ENCODE peak calls at places on chromosomes 12 and 14, in nine cellular contexts. O is GM23338, S is GM12892, P is prostate gland, E is esophagus muscularis mucosa, L is HCT116, Z is GM12891, Q is K562, N is breast epithelium. K is an unnamed sample.

GRCh38 chr14:101628471-101628966 is 67.2 kb downstream of the DIO3 start:
- DNase-seq in O (peak), S (peak), P (peak), E (no peak), L (peak), Z (peak), Q (peak), N (peak), K (peak)

GRCh38 chr12:34605955-34606748 is 583.9 kb downstream of the ALG10 start:
- DNase-seq in O (no peak), S (no peak), P (no peak), E (peak), L (no peak), Z (no peak), Q (peak), N (no peak), K (no peak)

GRCh38 chr12:7100239-7100638 is 8.0 kb upstream of the C1R start:
- DNase-seq in O (no peak), S (no peak), P (no peak), E (no peak), L (no peak), Z (no peak), Q (no peak), N (no peak), K (no peak)

GRCh38 chr12:22974865-22975264 is 349.9 kb downstream of the ETNK1 start:
- DNase-seq in O (no peak), S (no peak), P (no peak), E (no peak), L (peak), Z (no peak), Q (no peak), N (no peak), K (no peak)

GRCh38 chr12:2833810-2834209 is 1.0 kb downstream of the NRIP2 start:
- DNase-seq in O (no peak), S (no peak), P (no peak), E (no peak), L (no peak), Z (no peak), Q (no peak), N (no peak), K (no peak)

GRCh38 chr12:6826734-6827436 is 1.3 kb upstream of the P3H3 start:
- DNase-seq in O (no peak), S (no peak), P (no peak), E (no peak), L (no peak), Z (no peak), Q (no peak), N (no peak), K (no peak)

GRCh38 chr14:60170948-60171347 is 5.8 kb upstream of the DHRS7 start:
- DNase-seq in O (no peak), S (no peak), P (no peak), E (no peak), L (no peak), Z (no peak), Q (no peak), N (no peak), K (no peak)

GRCh38 chr12:68078737-68079136 is 80.8 kb downstream of the IFNG start:
- DNase-seq in O (no peak), S (no peak), P (no peak), E (no peak), L (no peak), Z (no peak), Q (no peak), N (no peak), K (no peak)

GRCh38 chr12:117367006-117367638 is 5.7 kb upstream of the NOS1 start:
- DNase-seq in O (peak), S (peak), P (peak), E (no peak), L (peak), Z (peak), Q (peak), N (peak), K (peak)

GRCh38 chr12:82652071-82652470 is 34.6 kb upstream of the TMTC2 start:
- DNase-seq in O (no peak), S (no peak), P (no peak), E (no peak), L (no peak), Z (no peak), Q (no peak), N (no peak), K (no peak)

GRCh38 chr12:82647853-82648252 is 38.9 kb upstream of the TMTC2 start:
- DNase-seq in O (no peak), S (no peak), P (no peak), E (no peak), L (no peak), Z (no peak), Q (no peak), N (no peak), K (no peak)

GRCh38 chr12:82651489-82651888 is 35.2 kb upstream of the TMTC2 start:
- DNase-seq in O (no peak), S (no peak), P (no peak), E (no peak), L (peak), Z (no peak), Q (no peak), N (no peak), K (no peak)

GRCh38 chr12:82648510-82648909 is 38.2 kb upstream of the TMTC2 start:
- DNase-seq in O (no peak), S (no peak), P (no peak), E (no peak), L (no peak), Z (no peak), Q (no peak), N (no peak), K (no peak)

GRCh38 chr12:82650627-82651337 is 35.9 kb upstream of the TMTC2 start:
- DNase-seq in O (no peak), S (no peak), P (no peak), E (no peak), L (peak), Z (no peak), Q (no peak), N (no peak), K (peak)
- TF ChIP-seq POLR2AphosphoS5 in O (no peak), S (no peak), P (no peak), E (peak), L (peak), Z (no peak), Q (no peak), N (no peak), K (no peak)

DNA sequence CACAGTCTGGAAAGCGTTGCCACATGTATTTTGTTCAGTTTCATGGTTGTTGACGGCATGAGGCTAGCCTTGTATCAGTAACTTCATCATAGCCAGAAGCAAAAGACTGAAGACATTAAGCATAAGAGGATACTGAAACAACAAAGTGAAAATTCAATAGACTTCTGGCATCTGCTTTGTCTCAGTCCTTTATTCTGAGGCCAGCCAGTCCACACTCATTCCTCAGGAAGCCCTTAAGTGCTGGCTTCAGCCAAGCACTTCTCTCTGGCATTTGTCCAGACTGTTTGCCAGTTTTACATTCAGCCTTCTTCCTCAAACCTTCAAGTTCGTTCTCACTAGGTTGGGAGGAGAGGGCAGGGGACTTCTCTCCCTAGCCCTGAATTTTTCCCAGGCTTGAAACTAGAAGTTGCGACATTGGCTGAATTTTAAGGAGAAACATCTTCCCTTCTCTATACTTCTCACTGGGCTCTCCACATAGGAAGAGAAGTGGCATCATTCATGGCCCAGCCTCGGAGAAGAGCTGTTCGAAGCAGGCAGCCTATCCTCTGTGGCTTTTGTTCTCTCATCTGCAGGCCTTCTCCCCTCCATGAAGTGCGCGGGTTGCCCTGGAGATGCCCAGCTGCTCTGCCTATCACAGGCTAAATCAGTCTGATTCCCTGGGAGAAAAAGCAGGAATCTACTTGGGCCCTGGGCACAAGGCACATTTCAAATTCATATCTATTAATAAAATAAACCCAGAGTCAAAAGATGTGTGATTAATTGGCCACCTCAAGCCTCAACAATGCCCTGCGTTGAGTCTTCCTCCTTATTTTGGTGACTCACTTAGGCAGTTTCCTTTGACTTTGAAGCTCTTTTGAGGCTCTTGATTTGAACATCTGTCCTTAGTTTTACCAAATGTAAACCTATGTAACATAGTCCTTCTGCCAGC is 130.9 kb upstream of the PLEKHA5 start:
- DNase-seq in O (no peak), S (no peak), P (no peak), E (no peak), L (no peak), Z (no peak), Q (no peak), N (peak), K (no peak)
- TF ChIP-seq POLR2AphosphoS5 in O (no peak), S (no peak), P (no peak), E (peak), L (no peak), Z (no peak), Q (no peak), N (no peak), K (no peak)

GRCh38 chr12:131829795-131830334 is 1.7 kb downstream of the MMP17 start:
- DNase-seq in O (no peak), S (no peak), P (no peak), E (no peak), L (no peak), Z (no peak), Q (no peak), N (no peak), K (no peak)

GRCh38 chr12:131829351-131829794 is 1.2 kb downstream of the MMP17 start:
- DNase-seq in O (no peak), S (no peak), P (no peak), E (no peak), L (no peak), Z (no peak), Q (no peak), N (no peak), K (no peak)

GRCh38 chr12:131826064-131826928 is 1.9 kb upstream of the MMP17 start:
- DNase-seq in O (no peak), S (no peak), P (no peak), E (no peak), L (no peak), Z (no peak), Q (no peak), N (no peak), K (no peak)

GRCh38 chr12:131828671-131829350 is 618 bp downstream of the MMP17 start:
- DNase-seq in O (peak), S (no peak), P (no peak), E (no peak), L (no peak), Z (no peak), Q (peak), N (no peak), K (no peak)

GRCh38 chr12:131827961-131828534 is at the start of gene MMP17:
- DNase-seq in O (peak), S (peak), P (no peak), E (no peak), L (no peak), Z (peak), Q (peak), N (no peak), K (no peak)
- TF ChIP-seq POLR2AphosphoS5 in O (peak), S (no peak), P (no peak), E (peak), L (peak), Z (no peak), Q (peak), N (no peak), K (peak)

GRCh38 chr14:88166616-88167015 is 156.5 kb downstream of the KCNK10 start:
- DNase-seq in O (no peak), S (no peak), P (no peak), E (no peak), L (no peak), Z (no peak), Q (no peak), N (no peak), K (no peak)

GRCh38 chr14:88170333-88170732 is 152.7 kb downstream of the KCNK10 start:
- DNase-seq in O (no peak), S (no peak), P (no peak), E (no peak), L (no peak), Z (no peak), Q (no peak), N (no peak), K (no peak)

GRCh38 chr14:88164906-88165534 is 158.0 kb downstream of the KCNK10 start:
- DNase-seq in O (no peak), S (no peak), P (no peak), E (no peak), L (no peak), Z (no peak), Q (no peak), N (no peak), K (no peak)

GRCh38 chr14:88168498-88169165 is 154.4 kb downstream of the KCNK10 start:
- DNase-seq in O (peak), S (no peak), P (no peak), E (no peak), L (no peak), Z (peak), Q (peak), N (no peak), K (peak)

GRCh38 chr14:88168025-88168424 is 155.0 kb downstream of the KCNK10 start:
- DNase-seq in O (no peak), S (no peak), P (no peak), E (no peak), L (no peak), Z (no peak), Q (no peak), N (no peak), K (no peak)
- TF ChIP-seq POLR2AphosphoS5 in O (no peak), S (no peak), P (no peak), E (no peak), L (no peak), Z (no peak), Q (no peak), N (no peak), K (no peak)

K was measured in Panc1.